ENCODE peak calls at places on chromosomes 13 and 19, in eight cellular contexts. B is right atrium auricular region, D is heart right ventricle, J is uterus, K is H9, N is foreskin keratinocyte, I is sigmoid colon, F is brain microvascular endothelial cell. P is an unnamed sample.

GRCh38 chr13:22235285-22235949 is 564.5 kb downstream of the FGF9 start:
- DNase-seq in B (no peak), D (no peak), J (no peak), K (peak), N (no peak), I (no peak), F (no peak), P (no peak)

GRCh38 chr13:114043421-114044053 is 69.7 kb upstream of the C13orf46 start:
- DNase-seq in B (peak), D (peak), J (peak), K (peak), N (peak), I (peak), F (peak), P (peak)

GRCh38 chr13:47904239-47904638 is 96.8 kb downstream of the SUCLA2 start:
- DNase-seq in B (no peak), D (no peak), J (peak), K (no peak), N (no peak), I (no peak), F (no peak), P (no peak)

GRCh38 chr19:41327076-41327475 is 17.1 kb downstream of the CCDC97 start:
- DNase-seq in B (no peak), D (no peak), J (no peak), K (no peak), N (no peak), I (no peak), F (no peak), P (no peak)

GRCh38 chr13:27053902-27054595 is 117.6 kb downstream of the USP12 start:
- DNase-seq in B (no peak), D (no peak), J (no peak), K (no peak), N (peak), I (no peak), F (peak), P (peak)

GRCh38 chr13:20350380-20350763 is 118.3 kb upstream of the GJB6 start:
- DNase-seq in B (no peak), D (no peak), J (no peak), K (no peak), N (no peak), I (no peak), F (no peak), P (no peak)

GRCh38 chr13:67971291-67971690 is 741.2 kb upstream of the PCDH9 start:
- DNase-seq in B (no peak), D (no peak), J (no peak), K (no peak), N (no peak), I (no peak), F (no peak), P (no peak)

GRCh38 chr13:77874406-77874805 is 44.2 kb downstream of the EDNRB start:
- DNase-seq in B (no peak), D (no peak), J (no peak), K (no peak), N (no peak), I (no peak), F (peak), P (peak)

GRCh38 chr19:52735734-52736133 is 890 bp upstream of the ZNF611 start:
- DNase-seq in B (peak), D (peak), J (peak), K (peak), N (no peak), I (peak), F (peak), P (no peak)

GRCh38 chr19:21468791-21469190 is 36.6 kb upstream of the ZNF429 start:
- DNase-seq in B (no peak), D (no peak), J (no peak), K (peak), N (no peak), I (no peak), F (no peak), P (no peak)

GRCh38 chr19:21466627-21467026 is 38.8 kb upstream of the ZNF429 start:
- DNase-seq in B (no peak), D (no peak), J (no peak), K (no peak), N (no peak), I (no peak), F (no peak), P (no peak)

GRCh38 chr19:21474671-21475181 is 30.7 kb upstream of the ZNF429 start:
- DNase-seq in B (peak), D (peak), J (peak), K (peak), N (no peak), I (peak), F (peak), P (peak)

GRCh38 chr19:21472507-21472906 is 32.9 kb upstream of the ZNF429 start:
- DNase-seq in B (no peak), D (no peak), J (no peak), K (no peak), N (no peak), I (no peak), F (no peak), P (no peak)
- TF ChIP-seq CTCF in B (no peak), D (no peak), J (no peak), K (no peak), N (no peak), I (no peak), F (no peak), P (no peak)

DNA sequence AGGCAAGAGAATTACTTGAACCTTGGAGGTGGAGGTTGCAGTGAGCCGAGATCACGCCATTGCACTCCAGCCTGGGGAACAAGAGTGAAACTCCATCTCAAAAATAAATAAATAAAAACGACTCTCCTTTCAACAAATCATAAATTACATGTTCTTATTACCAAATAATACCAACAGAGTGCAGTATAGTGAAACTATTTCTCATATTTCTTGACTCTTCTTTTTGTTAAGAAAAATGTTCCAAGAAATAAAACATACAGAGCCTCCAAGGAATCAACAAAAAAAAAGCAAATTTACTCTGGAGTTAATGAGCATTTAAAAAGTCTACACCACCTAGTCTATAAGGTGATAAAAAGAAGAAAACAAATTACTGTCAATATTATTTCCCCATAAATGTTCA is 188.8 kb downstream of the KLF12 start:
- DNase-seq in B (no peak), D (no peak), J (no peak), K (no peak), N (no peak), I (no peak), F (no peak), P (no peak)
- H3K27ac ChIP-seq in B (no peak), D (no peak), J (no peak), K (no peak), N (no peak), I (peak), F (no peak), P (no peak)

DNA sequence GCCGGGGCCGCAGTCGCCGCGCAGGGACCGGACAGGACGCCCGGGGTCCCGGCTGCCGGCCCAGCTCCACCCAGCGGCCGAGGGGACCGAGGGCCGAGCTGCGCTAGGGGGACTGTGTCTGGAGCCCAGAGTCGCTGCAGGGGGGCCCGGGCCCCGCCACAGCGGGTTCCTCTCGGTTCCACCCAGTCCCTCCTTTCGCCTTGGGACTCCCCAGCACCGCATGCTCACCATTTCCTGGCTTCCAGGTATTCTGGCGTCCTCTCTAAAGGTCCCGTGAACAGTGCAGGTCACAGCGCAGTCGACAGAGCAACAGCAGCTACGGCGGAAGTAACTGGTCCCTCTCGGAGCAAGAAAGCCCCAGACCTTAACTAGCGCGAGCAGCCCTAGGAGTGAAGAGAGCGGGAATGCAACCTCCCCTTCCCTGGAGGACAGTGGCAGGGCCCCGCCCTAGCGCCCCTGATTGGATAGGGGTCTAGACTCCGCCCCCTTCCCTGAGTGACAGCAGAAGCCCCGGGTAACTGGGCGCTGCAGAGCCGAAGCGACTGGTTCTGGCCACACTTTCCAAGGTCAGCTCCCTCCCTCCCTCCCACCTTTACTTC is at the start of gene ZNF878:
- DNase-seq in B (peak), D (peak), J (peak), K (peak), N (no peak), I (peak), F (peak), P (peak)
- TF ChIP-seq CTCF in B (no peak), D (no peak), J (no peak), K (peak), N (no peak), I (no peak), F (no peak), P (no peak)

GRCh38 chr19:35068941-35069634 is 27.6 kb downstream of the HPN start:
- DNase-seq in B (no peak), D (no peak), J (no peak), K (no peak), N (no peak), I (no peak), F (no peak), P (no peak)
- H3K27ac ChIP-seq in B (peak), D (no peak), J (no peak), K (peak), N (no peak), I (no peak), F (no peak), P (no peak)

GRCh38 chr19:13573268-13573667 is 67.0 kb upstream of the CACNA1A start:
- DNase-seq in B (no peak), D (no peak), J (no peak), K (peak), N (no peak), I (no peak), F (no peak), P (no peak)

GRCh38 chr19:13579388-13580060 is 73.2 kb upstream of the CACNA1A start:
- DNase-seq in B (no peak), D (no peak), J (no peak), K (no peak), N (no peak), I (no peak), F (no peak), P (peak)

GRCh38 chr19:13576726-13577125 is 70.4 kb upstream of the CACNA1A start:
- DNase-seq in B (no peak), D (no peak), J (no peak), K (no peak), N (no peak), I (no peak), F (no peak), P (no peak)

DNA sequence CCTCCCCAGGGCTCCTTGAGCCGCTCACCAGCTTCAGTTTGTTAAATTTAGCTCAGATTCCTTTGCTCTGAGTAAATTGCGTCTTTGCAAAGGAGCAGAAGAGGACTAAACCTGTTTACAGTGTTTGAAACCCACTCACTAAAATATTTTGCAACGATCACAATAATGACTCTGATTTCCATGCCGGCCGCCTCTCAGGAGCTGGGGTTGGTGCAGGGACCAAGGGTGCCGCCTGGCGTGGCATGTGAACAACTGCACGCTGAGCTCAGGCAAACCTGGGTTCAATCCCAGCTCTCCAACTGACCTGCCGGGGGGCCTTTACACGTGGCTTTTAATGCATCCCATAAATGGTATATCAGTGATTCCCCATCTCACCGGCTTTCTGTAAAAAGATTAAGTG is 68.7 kb upstream of the CACNA1A start:
- DNase-seq in B (no peak), D (no peak), J (no peak), K (peak), N (no peak), I (no peak), F (no peak), P (no peak)
- TF ChIP-seq CTCF in B (no peak), D (no peak), J (no peak), K (peak), N (peak), I (no peak), F (peak), P (peak)

GRCh38 chr13:43077446-43077845 is 54.1 kb downstream of the DNAJC15 start:
- DNase-seq in B (no peak), D (no peak), J (no peak), K (no peak), N (no peak), I (no peak), F (no peak), P (no peak)

GRCh38 chr13:43072394-43072793 is 49.0 kb downstream of the DNAJC15 start:
- DNase-seq in B (no peak), D (no peak), J (peak), K (no peak), N (no peak), I (peak), F (no peak), P (no peak)

GRCh38 chr13:43074824-43075510 is 51.6 kb downstream of the DNAJC15 start:
- DNase-seq in B (no peak), D (no peak), J (no peak), K (no peak), N (no peak), I (no peak), F (no peak), P (no peak)

DNA sequence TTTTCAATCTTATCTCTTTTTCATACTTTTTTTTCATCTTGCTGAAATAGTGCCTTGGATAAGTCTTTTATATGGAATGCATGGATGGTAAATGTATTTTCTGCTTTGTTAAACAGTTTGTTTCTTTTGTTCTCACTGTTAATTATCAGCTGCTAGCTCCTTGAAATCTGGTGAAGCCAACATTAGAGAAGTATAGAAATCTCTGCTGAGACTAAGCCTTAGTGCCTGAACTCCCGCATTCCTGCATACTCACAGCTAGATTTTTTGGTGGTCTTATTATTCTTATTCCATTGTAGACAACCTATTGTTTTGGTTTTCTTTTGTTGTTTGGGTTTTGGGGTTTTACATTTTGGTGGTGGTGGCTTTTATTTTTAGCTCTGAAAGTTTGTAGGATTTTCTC is 48.4 kb downstream of the DNAJC15 start:
- DNase-seq in B (no peak), D (no peak), J (no peak), K (no peak), N (no peak), I (no peak), F (no peak), P (no peak)
- H3K27ac ChIP-seq in B (no peak), D (no peak), J (no peak), K (no peak), N (no peak), I (no peak), F (no peak), P (no peak)

DNA sequence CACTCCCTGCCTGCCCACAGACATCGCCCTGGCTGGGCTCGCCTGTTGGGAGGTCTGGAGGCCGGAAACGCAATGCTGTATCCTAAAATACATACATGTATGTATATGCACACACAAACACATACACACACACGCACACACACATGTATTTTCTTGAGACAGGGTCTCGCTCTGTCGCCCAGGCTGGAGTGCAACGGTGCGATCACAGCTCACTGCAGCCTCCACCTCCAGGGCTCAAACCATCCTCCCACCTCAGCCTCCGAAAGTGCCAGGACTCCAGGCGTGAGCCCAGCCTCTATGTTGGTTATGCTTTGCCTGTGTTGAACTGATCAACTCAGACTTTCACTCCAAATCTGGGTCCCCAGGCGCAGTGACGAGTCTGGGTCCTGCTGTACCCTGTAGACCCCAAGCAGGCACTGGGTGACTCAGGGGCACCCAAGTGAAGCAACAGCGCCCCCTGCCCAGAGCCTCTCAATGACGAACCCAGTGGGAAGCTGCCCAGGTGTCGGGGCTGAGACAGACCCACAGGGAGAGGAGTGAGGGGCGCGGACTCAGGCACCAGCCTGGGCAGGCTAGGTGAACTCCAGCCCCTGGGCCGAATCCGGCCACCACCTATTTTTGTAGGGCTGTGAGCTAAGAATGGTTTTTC is 27.4 kb upstream of the CACTIN start:
- DNase-seq in B (no peak), D (no peak), J (no peak), K (no peak), N (no peak), I (no peak), F (no peak), P (no peak)
- TF ChIP-seq CTCF in B (no peak), D (no peak), J (no peak), K (peak), N (peak), I (no peak), F (peak), P (no peak)